ENCODE peak calls at places on chromosomes 11 and 22, in ten cellular contexts. R is endothelial cell of umbilical vein, I is HCT116, N is spleen, M is uterus, H is tibial nerve, G is heart left ventricle, A is sigmoid colon, V is HepG2, O is gastrocnemius medialis. D is an unnamed sample.

GRCh38 chr11:67032830-67033555 is 10.1 kb downstream of the SYT12 start:
- DNase-seq in R (peak; percentile 26), I (no peak), N (no peak), M (peak; percentile 68), H (no peak), G (no peak), A (no peak), V (no peak), O (no peak), D (no peak)

GRCh38 chr11:130531061-130531460 is 82.6 kb downstream of the ADAMTS15 start:
- DNase-seq in R (no peak), I (no peak), N (no peak), M (no peak), H (no peak), G (no peak), A (no peak), V (no peak), O (no peak), D (no peak)

GRCh38 chr11:76408171-76408965 is 27.2 kb downstream of the GVQW3 start:
- DNase-seq in R (peak; percentile 12), I (no peak), N (no peak), M (no peak), H (no peak), G (no peak), A (no peak), V (no peak), O (no peak), D (no peak)

GRCh38 chr11:121572581-121573059 is 119.9 kb upstream of the SORL1-AS1 start:
- DNase-seq in R (no peak), I (no peak), N (no peak), M (no peak), H (no peak), G (no peak), A (no peak), V (no peak), O (no peak), D (no peak)

GRCh38 chr11:14813506-14813905 is 78.5 kb downstream of the CYP2R1 start:
- DNase-seq in R (no peak), I (no peak), N (no peak), M (no peak), H (no peak), G (no peak), A (no peak), V (no peak), O (no peak), D (no peak)

GRCh38 chr22:44546686-44547310 is 48.8 kb upstream of the RTL6 start:
- DNase-seq in R (no peak), I (no peak), N (no peak), M (no peak), H (no peak), G (no peak), A (no peak), V (no peak), O (no peak), D (no peak)

GRCh38 chr22:37401401-37401859 is 25.8 kb downstream of the ELFN2 start:
- DNase-seq in R (no peak), I (no peak), N (no peak), M (no peak), H (peak; percentile 52), G (peak; percentile 75), A (peak; percentile 74), V (no peak), O (no peak), D (no peak)

GRCh38 chr11:109583996-109584395 is 162.0 kb downstream of the C11orf87 start:
- DNase-seq in R (no peak), I (no peak), N (no peak), M (no peak), H (no peak), G (no peak), A (no peak), V (no peak), O (no peak), D (no peak)

GRCh38 chr11:829946-830294 is 2.2 kb downstream of the CRACR2B start:
- DNase-seq in R (no peak), I (no peak), N (no peak), M (no peak), H (no peak), G (no peak), A (no peak), V (no peak), O (no peak), D (no peak)
- TF ChIP-seq POLR2A in R (peak; percentile 57), I (no peak), N (no peak), M (no peak), H (no peak), G (no peak), A (no peak), V (no peak), O (peak; percentile 52), D (no peak)

GRCh38 chr11:825366-826231 is 2.1 kb upstream of the CRACR2B start:
- DNase-seq in R (no peak), I (no peak), N (no peak), M (no peak), H (no peak), G (no peak), A (no peak), V (no peak), O (no peak), D (peak; percentile 85)
- TF ChIP-seq POLR2A in R (no peak), I (no peak), N (no peak), M (no peak), H (no peak), G (no peak), A (no peak), V (no peak), O (no peak), D (no peak)

GRCh38 chr11:1749787-1750351 is 526 bp downstream of the IFITM10 start:
- DNase-seq in R (no peak), I (no peak), N (peak; percentile 73), M (no peak), H (no peak), G (no peak), A (no peak), V (no peak), O (no peak), D (no peak)

GRCh38 chr11:1750840-1751520 is 585 bp upstream of the IFITM10 start:
- DNase-seq in R (no peak), I (no peak), N (peak; percentile 80), M (no peak), H (no peak), G (no peak), A (peak; percentile 64), V (no peak), O (no peak), D (no peak)

GRCh38 chr11:1751521-1751921 is 1.1 kb upstream of the IFITM10 start:
- DNase-seq in R (no peak), I (no peak), N (peak; percentile 59), M (no peak), H (no peak), G (no peak), A (no peak), V (no peak), O (peak; percentile 76), D (no peak)

GRCh38 chr11:1749020-1749758 is 1.2 kb downstream of the IFITM10 start:
- DNase-seq in R (no peak), I (no peak), N (peak; percentile 81), M (no peak), H (no peak), G (no peak), A (no peak), V (no peak), O (no peak), D (no peak)

GRCh38 chr11:1750481-1750839 is at the start of gene IFITM10:
- DNase-seq in R (no peak), I (no peak), N (no peak), M (no peak), H (no peak), G (no peak), A (no peak), V (no peak), O (no peak), D (no peak)
- TF ChIP-seq POLR2A in R (no peak), I (no peak), N (no peak), M (no peak), H (no peak), G (no peak), A (no peak), V (no peak), O (no peak), D (no peak)

GRCh38 chr11:37718431-37718999 is 1120.5 kb upstream of the RAG2 start:
- DNase-seq in R (no peak), I (no peak), N (no peak), M (no peak), H (no peak), G (no peak), A (no peak), V (no peak), O (no peak), D (no peak)
- TF ChIP-seq POLR2A in R (no peak), I (no peak), N (no peak), M (no peak), H (no peak), G (no peak), A (no peak), V (no peak), O (no peak), D (no peak)

GRCh38 chr11:61161190-61162091 is at the start of gene VPS37C:
- DNase-seq in R (peak; percentile 85), I (peak; percentile 76), N (peak; percentile 98), M (peak; percentile 84), H (peak; percentile 73), G (peak; percentile 92), A (peak; percentile 92), V (peak; percentile 69), O (peak; percentile 67), D (peak; percentile 77)
- TF ChIP-seq POLR2A in R (peak; percentile 73), I (peak; percentile 89), N (no peak), M (peak; percentile 63), H (no peak), G (no peak), A (peak; percentile 20), V (peak; percentile 30), O (peak; percentile 60), D (peak; percentile 65)

D was measured in breast epithelium.